ENCODE peak calls at places on chromosomes 11 and 22, in nine cellular contexts. B is fibroblast of mammary gland; Y is stimulated activated CD8-positive, alpha-beta memory T cell treated with anti-CD3 and anti-CD28 coated beads, Interleukin-7, amount 100 ng/mL, for 4 hours; N is NCI-H446; F is psoas muscle; D is stimulated activated CD4-positive, alpha-beta T cell treated with anti-CD3 and anti-CD28 coated beads, Interleukin-1b, Interleukin-23, amount 100 ng/mL, for 24 hours; Z is mucosa of gallbladder; T is activated CD4-positive, alpha-beta T cell treated with anti-CD3 and anti-CD28 coated beads for 24 hours; I is thoracic aorta. R is an unnamed sample.
A peak's percentile ranks its signal among the peaks of the same experiment; 100 is the strongest.

GRCh38 chr11:117805048-117805447 is 8.0 kb upstream of the DSCAML1 start:
- DNase-seq in B (no peak), Y (no peak), N (no peak), F (no peak), D (no peak), Z (no peak), T (no peak), I (no peak), R (no peak)

GRCh38 chr11:108069947-108070346 is 51.4 kb upstream of the ACAT1 start:
- DNase-seq in B (peak; percentile 68), Y (no peak), N (no peak), F (no peak), D (no peak), Z (no peak), T (no peak), I (no peak), R (no peak)

GRCh38 chr11:128956401-128957203 is 13.9 kb upstream of the TP53AIP1 start:
- DNase-seq in B (peak; percentile 78), Y (no peak), N (peak; percentile 54), F (no peak), D (no peak), Z (peak; percentile 51), T (no peak), I (no peak), R (no peak)

GRCh38 chr11:122834065-122834464 is 4.2 kb upstream of the CRTAM start:
- DNase-seq in B (no peak), Y (no peak), N (no peak), F (no peak), D (no peak), Z (no peak), T (no peak), I (no peak), R (no peak)

GRCh38 chr11:118956094-118956846 is at the start of gene UPK2:
- DNase-seq in B (peak; percentile 73), Y (peak; percentile 73), N (peak; percentile 67), F (peak; percentile 88), D (peak; percentile 88), Z (peak; percentile 89), T (peak; percentile 83), I (peak; percentile 53), R (no peak)

GRCh38 chr11:30876656-30877371 is 290.7 kb upstream of the MPPED2 start:
- DNase-seq in B (no peak), Y (no peak), N (no peak), F (no peak), D (no peak), Z (no peak), T (no peak), I (no peak), R (no peak)

GRCh38 chr22:33400891-33401290 is 342.7 kb upstream of the SYN3 start:
- DNase-seq in B (no peak), Y (no peak), N (no peak), F (no peak), D (no peak), Z (no peak), T (no peak), I (no peak), R (no peak)

GRCh38 chr11:11407065-11407737 is 54.2 kb upstream of the CSNK2A3 start:
- DNase-seq in B (peak; percentile 43), Y (no peak), N (no peak), F (peak; percentile 30), D (no peak), Z (no peak), T (no peak), I (no peak), R (peak; percentile 89)

GRCh38 chr11:133082851-133083488 is 449.3 kb downstream of the OPCML start:
- DNase-seq in B (peak; percentile 21), Y (no peak), N (no peak), F (peak; percentile 65), D (peak; percentile 51), Z (peak; percentile 52), T (peak; percentile 9), I (no peak), R (no peak)

GRCh38 chr22:44384981-44385610 is 72.3 kb upstream of the SHISAL1 start:
- DNase-seq in B (no peak), Y (no peak), N (no peak), F (peak; percentile 4), D (no peak), Z (no peak), T (no peak), I (no peak), R (no peak)

GRCh38 chr11:68735626-68736025 is 15.7 kb downstream of the TESMIN start:
- DNase-seq in B (no peak), Y (no peak), N (no peak), F (no peak), D (no peak), Z (no peak), T (no peak), I (no peak), R (no peak)